ENCODE peak calls at places on chromosomes 7 and 10, in five cellular contexts. B is hepatocyte, X is PC-3, M is HCT116, T is fibroblast of lung. E is an unnamed sample.

GRCh38 chr10:5047912-5048628 is 44.4 kb upstream of the AKR1C2 start:
- DNase-seq in M (no peak), X (peak; percentile 49), B (no peak), T (peak; percentile 19), E (peak; percentile 61)

GRCh38 chr10:127619550-127619949 is 70.4 kb downstream of the NPS start:
- DNase-seq in X (no peak), M (no peak), T (no peak), B (no peak), E (no peak)

GRCh38 chr10:21194510-21194993 is 297.4 kb upstream of the NEBL start:
- DNase-seq in X (peak; percentile 85), B (peak; percentile 23), T (peak; percentile 73), M (peak; percentile 38), E (peak; percentile 63)

GRCh38 chr10:26448706-26449435 is 10.7 kb downstream of the APBB1IP start:
- DNase-seq in T (no peak), B (no peak), X (peak; percentile 8), M (no peak), E (no peak)

GRCh38 chr10:74947781-74948401 is 121.5 kb downstream of the KAT6B start:
- DNase-seq in M (no peak), X (peak; percentile 99), T (no peak), B (no peak), E (no peak)

GRCh38 chr7:100017300-100017699 is 1.9 kb downstream of the ZKSCAN1 start:
- DNase-seq in X (no peak), B (peak; percentile 36), M (no peak), T (no peak), E (no peak)

GRCh38 chr10:121788115-121788514 is 139.7 kb downstream of the ATE1 start:
- DNase-seq in T (no peak), X (peak; percentile 89), B (no peak), M (no peak), E (peak; percentile 36)

GRCh38 chr10:109892885-109893284 is 30.4 kb downstream of the XPNPEP1 start:
- DNase-seq in M (no peak), T (no peak), B (peak; percentile 57), X (no peak), E (no peak)

GRCh38 chr10:101234333-101234732 is 5.1 kb upstream of the LBX1 start:
- DNase-seq in M (no peak), T (no peak), X (no peak), B (no peak), E (no peak)

GRCh38 chr10:13340626-13341370 is 7.3 kb downstream of the SEPHS1 start:
- DNase-seq in M (no peak), T (no peak), B (no peak), X (no peak), E (no peak)

GRCh38 chr10:44966129-44966815 is 6.7 kb downstream of the RASSF4 start:
- DNase-seq in M (no peak), B (peak; percentile 64), T (no peak), X (no peak), E (no peak)

GRCh38 chr10:130901311-130902165 is 410.0 kb downstream of the TCERG1L start:
- DNase-seq in M (no peak), X (no peak), T (no peak), B (no peak), E (no peak)

GRCh38 chr7:128190051-128190640 is 50.9 kb upstream of the LEP start:
- DNase-seq in M (no peak), B (no peak), X (no peak), T (no peak), E (no peak)

GRCh38 chr10:43140414-43140813 is 2.2 kb downstream of the CSGALNACT2 start:
- DNase-seq in T (peak; percentile 89), B (no peak), M (no peak), X (peak; percentile 97), E (peak; percentile 92)

GRCh38 chr7:97021443-97022261 is 3.0 kb downstream of the DLX5 start:
- DNase-seq in B (no peak), T (no peak), M (no peak), X (no peak), E (no peak)

GRCh38 chr10:70494966-70495365 is 16.4 kb downstream of the PALD1 start:
- DNase-seq in X (no peak), M (no peak), T (no peak), B (no peak), E (no peak)

GRCh38 chr10:70496341-70497119 is 18.0 kb downstream of the PALD1 start:
- DNase-seq in X (no peak), T (no peak), M (no peak), B (no peak), E (no peak)

GRCh38 chr10:70497120-70497545 is 18.6 kb downstream of the PALD1 start:
- DNase-seq in X (no peak), M (no peak), B (no peak), T (no peak), E (no peak)

GRCh38 chr10:70494536-70494935 is 16.0 kb downstream of the PALD1 start:
- DNase-seq in B (no peak), T (no peak), M (no peak), X (no peak), E (no peak)

DNA sequence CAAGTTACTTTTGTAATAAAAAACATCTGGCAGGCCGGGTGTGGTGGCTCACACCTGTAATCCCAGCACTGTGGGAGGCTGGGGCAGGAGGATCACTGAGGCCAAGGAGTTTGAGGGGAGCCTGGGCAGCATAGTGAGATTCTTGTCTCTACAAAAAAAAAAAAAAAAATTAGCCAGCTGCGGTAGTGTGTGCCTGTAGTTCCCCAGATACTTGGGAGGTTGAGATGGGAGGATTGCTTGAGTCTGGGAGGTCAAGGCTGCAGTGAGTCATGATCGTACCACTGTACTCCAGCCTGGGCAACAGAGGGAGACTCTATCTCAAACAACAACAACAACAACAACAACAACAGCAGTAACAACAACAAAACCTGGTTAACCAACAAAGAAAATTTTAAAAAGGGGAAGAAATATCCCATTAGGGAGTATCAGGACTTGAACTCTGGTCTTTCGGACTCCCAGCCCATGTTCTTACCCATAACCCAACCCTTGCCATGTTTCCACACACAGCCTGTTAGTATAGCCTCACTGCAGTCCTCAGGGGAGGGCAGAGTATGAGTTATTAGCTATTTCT is 17.2 kb downstream of the PALD1 start:
- DNase-seq in B (no peak), M (no peak), X (no peak), T (no peak), E (no peak)
- H3K79me2 ChIP-seq in B (no peaks in the 10 kb centered on the region), M (peaks cover 98% of the 10 kb centered on the region), X (no peaks in the 10 kb centered on the region), T (no peaks in the 10 kb centered on the region), E (no peaks in the 10 kb centered on the region)

DNA sequence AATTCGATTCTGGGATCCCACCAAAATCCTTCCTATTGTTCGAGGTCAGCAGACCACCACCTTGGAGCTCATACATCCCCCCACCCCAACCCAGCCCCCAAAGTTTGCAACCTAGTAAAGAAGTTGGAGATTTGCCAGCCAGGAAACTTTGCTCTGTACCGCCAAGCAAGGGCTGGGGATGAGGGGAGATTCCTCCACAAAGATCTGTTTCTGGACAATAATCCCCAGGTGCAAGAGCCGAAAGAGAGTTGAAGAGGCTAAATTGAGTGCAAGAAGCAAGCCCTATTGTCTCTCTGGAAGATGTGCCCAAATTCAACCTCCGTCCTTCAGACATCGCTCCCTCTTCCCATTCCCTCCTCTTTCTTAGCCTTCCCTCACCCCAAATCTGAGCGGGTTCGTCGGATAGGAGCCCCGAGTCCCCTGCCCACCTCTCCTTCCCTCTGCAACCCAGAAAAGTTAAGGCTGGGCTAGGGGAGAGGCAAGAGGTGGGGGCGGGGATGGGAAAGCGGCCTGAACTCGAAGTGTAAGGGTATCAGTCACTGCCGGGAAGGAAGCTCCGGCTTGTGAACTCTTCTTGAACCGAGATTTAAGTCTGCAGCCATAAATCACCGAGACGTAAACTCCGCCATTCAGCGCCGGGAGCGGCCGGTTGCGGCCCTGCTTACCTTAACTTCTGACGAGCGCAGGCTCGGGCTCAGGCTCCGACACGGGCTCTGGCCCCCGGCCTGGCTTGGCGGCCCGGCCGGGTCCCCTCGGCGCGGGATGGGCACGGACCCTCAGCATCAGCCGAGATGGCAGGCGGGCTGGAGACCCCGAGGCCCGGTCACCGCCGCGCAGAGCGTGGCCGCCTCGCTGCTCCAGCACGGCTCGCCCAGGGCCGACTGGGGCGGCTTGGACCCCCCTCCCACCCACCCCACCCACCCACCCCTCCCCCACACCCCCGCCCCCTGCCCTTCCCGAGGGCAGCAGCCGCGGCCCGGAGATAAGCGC is 10.8 kb upstream of the HOXA2 start:
- DNase-seq in B (peak; percentile 84), M (peak; percentile 60), X (peak; percentile 84), T (peak; percentile 96), E (peak; percentile 85)
- H3K79me2 ChIP-seq in B (peaks cover 24% of the 10 kb centered on the region), M (peaks cover 20% of the 10 kb centered on the region), X (peaks cover 79% of the 10 kb centered on the region), T (peaks cover 69% of the 10 kb centered on the region), E (peaks cover 84% of the 10 kb centered on the region)

GRCh38 chr10:102502029-102502336 is 529 bp downstream of the ACTR1A start:
- DNase-seq in X (peak; percentile 97), M (peak; percentile 100), T (peak; percentile 100), B (peak; percentile 99), E (peak; percentile 99)
- H3K79me2 ChIP-seq in X (peaks cover 72% of the 10 kb centered on the region), M (peaks cover 64% of the 10 kb centered on the region), T (peaks cover 63% of the 10 kb centered on the region), B (peaks cover 70% of the 10 kb centered on the region), E (peaks cover 76% of the 10 kb centered on the region)

DNA sequence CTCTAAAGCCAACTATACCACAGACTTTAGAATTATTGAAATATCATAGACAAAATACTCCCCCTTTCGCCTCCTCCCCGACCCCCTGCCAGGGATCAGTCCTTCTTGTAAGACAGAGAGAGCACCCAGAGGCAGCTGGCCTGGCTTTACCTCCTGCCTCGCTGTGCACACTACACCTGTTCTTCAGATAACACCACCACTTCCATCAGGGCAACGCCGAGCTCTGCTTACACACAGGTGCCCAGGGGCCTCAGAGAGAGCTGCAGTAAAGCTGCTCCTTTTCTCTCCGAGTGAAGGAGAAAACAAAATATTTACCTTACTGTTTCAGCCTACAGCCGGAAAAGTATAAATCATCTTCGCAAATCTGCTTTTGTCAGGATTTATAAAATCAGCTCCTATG is 80.8 kb downstream of the HIPK2 start:
- DNase-seq in B (no peak), X (no peak), T (no peak), M (no peak), E (no peak)
- H3K79me2 ChIP-seq in B (peaks cover 68% of the 10 kb centered on the region), X (peaks cover 98% of the 10 kb centered on the region), T (peaks cover 34% of the 10 kb centered on the region), M (peaks cover 11% of the 10 kb centered on the region), E (peaks cover 80% of the 10 kb centered on the region)

DNA sequence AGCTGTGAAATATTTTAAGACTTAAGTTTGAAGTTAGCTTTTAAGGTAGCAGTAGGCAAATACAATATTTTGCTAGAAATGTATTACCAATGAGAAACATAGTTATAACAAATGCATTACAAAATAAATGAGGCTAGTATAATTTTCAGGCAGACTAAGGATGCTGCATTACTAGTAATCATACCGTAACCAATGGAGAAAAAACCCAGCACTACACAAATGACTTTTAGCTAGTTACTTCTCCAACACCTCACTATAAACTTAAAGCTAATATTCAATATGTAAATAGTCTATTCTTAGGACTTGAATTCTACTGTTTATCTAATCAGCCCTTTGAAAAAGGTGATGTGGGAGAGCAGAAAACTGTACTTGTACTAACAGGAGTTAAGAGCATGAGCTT is 285.3 kb upstream of the KLF14 start:
- DNase-seq in T (no peak), X (no peak), M (no peak), B (no peak), E (no peak)
- H3K79me2 ChIP-seq in T (peaks cover 49% of the 10 kb centered on the region), X (peaks cover 8% of the 10 kb centered on the region), M (peaks cover 23% of the 10 kb centered on the region), B (no peaks in the 10 kb centered on the region), E (peaks cover 37% of the 10 kb centered on the region)

E was measured in mammary epithelial cell.